ENCODE peak calls at places on chromosomes 3 and 15, in ten cellular contexts. V is foreskin fibroblast; L is MV-4-11; R is hepatic stellate cell; J is RWPE1; M is iris pigment epithelial cell; U is activated CD4-positive, alpha-beta T cell treated with anti-CD3 and anti-CD28 coated beads, Interleukin-2, amount 10 ng/mL, durations not matched to agents 7 days and 5 days; O is NCI-H2081; H is AG10803; S is GM06990. C is an unnamed sample.

GRCh38 chr3:34533468-34533867 is 735.0 kb downstream of the PDCD6IP start:
- DNase-seq in V (no peak), L (no peak), R (no peak), J (no peak), M (no peak), U (no peak), O (no peak), H (no peak), S (no peak), C (no peak)

GRCh38 chr3:9497821-9498565 is 55.6 kb downstream of the LHFPL4 start:
- DNase-seq in V (peak; percentile 26), L (no peak), R (no peak), J (peak; percentile 78), M (peak; percentile 36), U (no peak), O (no peak), H (peak; percentile 21), S (no peak), C (peak; percentile 9)

GRCh38 chr15:60479361-60479684 is 381 bp upstream of the ICE2 start:
- DNase-seq in V (no peak), L (no peak), R (no peak), J (no peak), M (no peak), U (no peak), O (no peak), H (no peak), S (peak; percentile 5), C (no peak)

GRCh38 chr3:11335056-11335608 is 62.9 kb downstream of the ATG7 start:
- DNase-seq in V (peak; percentile 60), L (peak; percentile 61), R (peak; percentile 51), J (peak; percentile 53), M (peak; percentile 86), U (peak; percentile 50), O (peak; percentile 3), H (peak; percentile 76), S (peak; percentile 9), C (peak; percentile 75)

GRCh38 chr3:102979682-102980378 is 545.0 kb downstream of the ZPLD1 start:
- DNase-seq in V (no peak), L (no peak), R (no peak), J (peak; percentile 41), M (peak; percentile 95), U (no peak), O (no peak), H (peak; percentile 92), S (no peak), C (peak; percentile 80)

GRCh38 chr15:75844629-75845390 is 1.6 kb downstream of the UBE2Q2 start:
- DNase-seq in V (no peak), L (no peak), R (no peak), J (no peak), M (no peak), U (peak; percentile 34), O (no peak), H (no peak), S (no peak), C (no peak)

GRCh38 chr3:127342735-127343134 is 54.9 kb upstream of the PRR20G start:
- DNase-seq in V (no peak), L (no peak), R (no peak), J (no peak), M (no peak), U (no peak), O (no peak), H (no peak), S (no peak), C (no peak)

GRCh38 chr3:115648559-115648958 is 25.2 kb downstream of the GAP43 start:
- DNase-seq in V (peak; percentile 71), L (no peak), R (no peak), J (no peak), M (no peak), U (no peak), O (no peak), H (no peak), S (no peak), C (no peak)

GRCh38 chr3:61200255-61200654 is 51.0 kb downstream of the FHIT start:
- DNase-seq in V (no peak), L (no peak), R (no peak), J (no peak), M (no peak), U (no peak), O (no peak), H (no peak), S (no peak), C (no peak)

GRCh38 chr3:94413721-94414106 is 350.9 kb downstream of the NSUN3 start:
- DNase-seq in V (peak; percentile 32), L (no peak), R (no peak), J (peak; percentile 7), M (peak; percentile 82), U (no peak), O (no peak), H (peak; percentile 51), S (no peak), C (peak; percentile 69)

GRCh38 chr15:59609730-59610712 is 1.6 kb upstream of the GCNT3 start:
- DNase-seq in V (no peak), L (no peak), R (no peak), J (no peak), M (no peak), U (no peak), O (no peak), H (no peak), S (no peak), C (no peak)

GRCh38 chr3:168581718-168582332 is 486.1 kb upstream of the GOLIM4 start:
- DNase-seq in V (no peak), L (no peak), R (no peak), J (no peak), M (no peak), U (no peak), O (peak; percentile 79), H (no peak), S (no peak), C (no peak)

GRCh38 chr3:55721716-55722484 is 234.8 kb upstream of the WNT5A start:
- DNase-seq in V (peak; percentile 14), L (no peak), R (peak; percentile 27), J (peak; percentile 9), M (peak; percentile 59), U (no peak), O (no peak), H (peak; percentile 42), S (no peak), C (peak; percentile 33)

GRCh38 chr15:83892498-83892897 is 238.6 kb downstream of the ADAMTSL3 start:
- DNase-seq in V (no peak), L (no peak), R (no peak), J (no peak), M (no peak), U (no peak), O (no peak), H (no peak), S (no peak), C (no peak)

GRCh38 chr3:104180906-104181305 is 1185.8 kb upstream of the ALCAM start:
- DNase-seq in V (no peak), L (no peak), R (no peak), J (no peak), M (no peak), U (no peak), O (no peak), H (peak; percentile 44), S (no peak), C (no peak)

C was measured in brain microvascular endothelial cell.